ENCODE peak calls at places on chromosomes 16 and 17, in six cellular contexts. P is neural progenitor cell, C is IMR-90, A is psoas muscle, J is cardiac muscle cell, Z is prostate gland. T is an unnamed sample. For H3K36me3, the result is how much of the 10 kb centered on the place peaks cover.

GRCh38 chr17:41530062-41531048 is 2.2 kb upstream of the KRT19 start:
- DNase-seq in P (no peak), C (peak), A (no peak), J (peak), Z (no peak), T (no peak)

GRCh38 chr17:35630530-35631148 is 43.5 kb downstream of the AP2B1 start:
- DNase-seq in P (no peak), C (peak), A (no peak), J (peak), Z (no peak), T (no peak)

GRCh38 chr16:19196871-19197270 is 28.8 kb downstream of the SYT17 start:
- DNase-seq in P (no peak), C (no peak), A (no peak), J (no peak), Z (no peak), T (no peak)

GRCh38 chr16:87895641-87896141 is 26.4 kb upstream of the SLC7A5 start:
- DNase-seq in P (no peak), C (peak), A (no peak), J (peak), Z (no peak), T (no peak)

GRCh38 chr16:12340151-12340733 is 363.7 kb downstream of the SNX29 start:
- DNase-seq in P (peak), C (peak), A (no peak), J (peak), Z (peak), T (no peak)

GRCh38 chr16:29805232-29806095 is 865 bp upstream of the MAZ start:
- DNase-seq in P (peak), C (peak), A (peak), J (peak), Z (peak), T (peak)

GRCh38 chr16:66539628-66540469 is 10.1 kb downstream of the TK2 start:
- DNase-seq in P (no peak), C (no peak), A (no peak), J (no peak), Z (no peak), T (no peak)

GRCh38 chr17:40499551-40500189 is 1.8 kb downstream of the TNS4 start:
- DNase-seq in P (peak), C (peak), A (peak), J (peak), Z (peak), T (peak)

GRCh38 chr17:55246583-55246982 is 18.2 kb upstream of the HLF start:
- DNase-seq in P (no peak), C (no peak), A (no peak), J (no peak), Z (no peak), T (no peak)

GRCh38 chr16:24346734-24347133 is 90.6 kb downstream of the CACNG3 start:
- DNase-seq in P (peak), C (no peak), A (no peak), J (no peak), Z (no peak), T (no peak)

GRCh38 chr16:733382-734207 is 6.7 kb downstream of the HAGHL start:
- DNase-seq in P (peak), C (no peak), A (no peak), J (no peak), Z (no peak), T (no peak)

GRCh38 chr16:50459681-50460080 is 88.5 kb upstream of the NKD1 start:
- DNase-seq in P (no peak), C (no peak), A (no peak), J (no peak), Z (no peak), T (no peak)

GRCh38 chr16:88454315-88455057 is 1.4 kb downstream of the ZFPM1 start:
- DNase-seq in P (peak), C (no peak), A (no peak), J (no peak), Z (no peak), T (no peak)

GRCh38 chr16:14427371-14427948 is 202.6 kb downstream of the PARN start:
- DNase-seq in P (no peak), C (peak), A (no peak), J (no peak), Z (no peak), T (no peak)

GRCh38 chr17:40281663-40282062 is 6.0 kb upstream of the CDC6 start:
- DNase-seq in P (no peak), C (no peak), A (no peak), J (no peak), Z (no peak), T (no peak)

GRCh38 chr16:57984443-57985203 is 13.7 kb upstream of the CNGB1 start:
- DNase-seq in P (peak), C (peak), A (peak), J (peak), Z (peak), T (peak)

GRCh38 chr16:29974291-29975133 is 844 bp downstream of the TAOK2 start:
- DNase-seq in P (peak), C (peak), A (no peak), J (peak), Z (no peak), T (peak)

GRCh38 chr17:33745047-33745783 is 452.1 kb upstream of the ASIC2 start:
- DNase-seq in P (no peak), C (no peak), A (no peak), J (no peak), Z (no peak), T (no peak)

GRCh38 chr17:52025231-52025630 is 133.3 kb downstream of the CA10 start:
- DNase-seq in P (no peak), C (no peak), A (no peak), J (no peak), Z (no peak), T (no peak)

GRCh38 chr17:29615492-29616299 is 7.0 kb downstream of the CORO6 start:
- DNase-seq in P (peak), C (peak), A (peak), J (peak), Z (peak), T (peak)

GRCh38 chr17:38617074-38617860 is 11.5 kb upstream of the SRCIN1 start:
- DNase-seq in P (no peak), C (no peak), A (no peak), J (no peak), Z (no peak), T (no peak)

DNA sequence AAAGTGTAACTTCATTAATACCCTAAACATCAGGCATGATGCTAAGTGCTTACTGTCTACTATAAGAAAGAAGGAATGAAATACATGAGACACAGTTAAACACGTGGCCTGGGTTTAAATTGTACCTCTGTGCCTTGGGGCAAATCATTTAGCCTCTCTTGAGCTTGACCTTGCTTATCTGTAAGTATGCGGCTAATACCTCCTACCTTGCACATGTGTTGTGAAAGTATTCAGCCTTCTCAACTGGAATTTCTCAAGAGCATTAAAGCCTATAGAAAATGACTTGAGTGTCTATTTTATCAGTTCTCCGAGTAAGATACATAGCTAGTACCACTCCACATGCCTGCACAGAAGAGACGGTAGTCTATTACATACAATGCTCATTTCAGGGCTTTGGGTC is 10.8 kb downstream of the HEATR6 start:
- DNase-seq in P (no peak), C (no peak), A (no peak), J (no peak), Z (no peak), T (no peak)
- H3K36me3 ChIP-seq in P (under half), C (under half), A (under half), J (half or more), Z (under half), T (under half)

DNA sequence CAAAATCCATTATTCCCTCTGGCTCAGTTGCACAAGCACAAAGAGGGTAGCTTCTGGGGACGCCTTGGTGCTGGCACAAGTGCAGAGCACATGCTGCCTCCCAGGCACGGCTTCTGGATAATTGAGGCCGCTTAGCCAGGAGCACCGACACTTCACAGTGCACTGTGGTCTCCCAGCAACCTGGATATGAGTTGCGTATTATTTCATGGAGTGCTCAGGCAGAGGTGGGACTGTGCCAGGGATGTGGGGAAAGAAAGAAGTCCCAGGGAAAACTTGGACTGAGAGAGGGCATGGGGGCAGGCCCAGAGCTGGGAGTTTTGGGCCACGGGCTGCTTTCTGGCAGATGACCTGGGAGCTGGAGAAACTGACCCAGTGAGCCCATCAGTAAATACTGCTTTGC is 37.5 kb downstream of the MPRIP start:
- DNase-seq in P (no peak), C (no peak), A (peak), J (no peak), Z (no peak), T (no peak)
- H3K27ac ChIP-seq in P (no peak), C (no peak), A (peak), J (peak), Z (no peak), T (no peak)

DNA sequence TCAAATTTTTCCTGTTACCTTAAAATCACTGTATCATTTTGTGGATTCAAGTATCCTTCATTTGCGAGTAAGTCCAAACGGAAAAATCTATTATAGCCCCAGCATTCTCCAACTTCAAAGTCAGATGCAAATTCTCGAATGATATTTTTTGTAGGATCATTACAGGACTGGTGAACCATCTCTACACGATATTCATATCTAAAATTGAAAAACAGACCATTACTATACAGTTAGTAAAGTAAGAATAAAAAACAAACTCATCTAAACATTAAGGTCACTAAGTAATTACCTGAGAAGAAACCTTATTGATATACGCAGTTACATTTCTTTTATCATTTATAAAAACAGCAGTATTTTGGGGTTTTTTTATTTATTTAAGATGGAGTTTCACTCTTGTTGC is 49.8 kb downstream of the TRIM37 start:
- DNase-seq in P (no peak), C (no peak), A (no peak), J (no peak), Z (no peak), T (no peak)
- H3K36me3 ChIP-seq in P (under half), C (under half), A (under half), J (under half), Z (under half), T (half or more)

GRCh38 chr16:11094075-11094593 is 149.8 kb downstream of the CLEC16A start:
- DNase-seq in P (no peak), C (peak), A (no peak), J (peak), Z (no peak), T (peak)
- H3K27ac ChIP-seq in P (no peak), C (peak), A (no peak), J (peak), Z (no peak), T (peak)

GRCh38 chr16:8921626-8921984 is 39.5 kb downstream of the LITAFD start:
- DNase-seq in P (no peak), C (no peak), A (no peak), J (no peak), Z (no peak), T (no peak)

GRCh38 chr16:8925455-8925854 is 38.3 kb downstream of the USP7 start:
- DNase-seq in P (no peak), C (no peak), A (no peak), J (no peak), Z (no peak), T (no peak)

GRCh38 chr16:8920676-8921625 is 38.8 kb downstream of the LITAFD start:
- DNase-seq in P (no peak), C (peak), A (no peak), J (no peak), Z (no peak), T (no peak)

GRCh38 chr16:8924214-8924613 is 39.5 kb downstream of the USP7 start:
- DNase-seq in P (no peak), C (no peak), A (peak), J (no peak), Z (peak), T (no peak)

DNA sequence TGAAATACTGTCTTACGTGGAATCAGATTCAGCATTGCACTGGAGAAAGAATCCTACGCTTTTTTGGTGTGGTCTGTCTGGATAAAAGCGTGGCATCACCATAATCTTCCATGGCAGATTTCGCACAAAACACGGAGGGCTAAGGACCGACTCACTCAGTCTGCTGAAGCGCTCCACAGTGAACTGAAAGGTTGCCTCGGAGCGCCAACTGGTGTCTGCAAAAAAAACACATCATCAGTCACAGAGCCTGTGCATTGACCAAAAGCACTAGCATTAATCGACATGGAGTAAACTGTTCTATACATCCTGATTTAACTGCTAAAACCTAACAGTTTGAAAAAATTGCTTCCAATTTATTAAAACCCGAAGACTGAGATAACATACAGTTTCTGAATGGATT is 40.5 kb downstream of the USP7 start:
- DNase-seq in P (no peak), C (no peak), A (no peak), J (no peak), Z (no peak), T (no peak)
- H3K36me3 ChIP-seq in P (under half), C (under half), A (under half), J (under half), Z (under half), T (half or more)

DNA sequence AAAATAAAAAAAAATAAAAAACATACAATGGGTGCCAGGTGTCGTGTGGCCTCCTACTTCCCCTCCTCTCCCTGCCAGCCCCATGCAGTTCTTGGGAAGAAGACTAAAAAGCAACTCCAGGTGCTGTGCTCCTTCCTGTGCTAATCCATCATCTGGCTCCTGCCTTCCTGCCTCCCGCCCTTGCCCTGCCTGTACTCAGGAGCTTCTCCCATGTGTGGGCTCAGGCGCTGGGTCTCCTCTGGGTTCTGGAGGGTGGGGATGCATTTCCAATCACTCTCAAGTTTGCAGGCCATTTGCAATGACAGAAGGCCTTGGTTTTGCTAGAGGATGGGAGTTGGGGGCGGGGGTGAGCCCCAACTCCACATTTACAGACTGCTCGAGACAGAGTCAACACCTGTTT is 122.9 kb downstream of the SDK2 start:
- DNase-seq in P (no peak), C (no peak), A (no peak), J (no peak), Z (no peak), T (no peak)
- H3K27ac ChIP-seq in P (no peak), C (no peak), A (no peak), J (no peak), Z (no peak), T (no peak)